ENCODE peak calls at places on chromosomes 16 and 17, in seven cellular contexts. One of them, this sample, is unnamed.

GRCh38 chr16:54359555-54359954 is 73.0 kb upstream of the IRX3 start:
- DNase-seq in B cell: no peak
- DNase-seq in AG09309: no peak
- DNase-seq in stimulated activated naive CD4-positive, alpha-beta T cell: no peak
- DNase-seq in retina: no peak
- DNase-seq in left ventricle myocardium superior: no peak
- DNase-seq in NCI-H748 treated with DMSO at 0.1 percent for 48 hours: no peak
- DNase-seq in this sample: no peak

GRCh38 chr17:75504347-75505151 is 10.8 kb downstream of the CASKIN2 start:
- DNase-seq in B cell: peak
- DNase-seq in left ventricle myocardium superior: peak
- DNase-seq in AG09309: no peak
- DNase-seq in stimulated activated naive CD4-positive, alpha-beta T cell: peak
- DNase-seq in NCI-H748 treated with DMSO at 0.1 percent for 48 hours: no peak
- DNase-seq in retina: no peak
- DNase-seq in this sample: no peak

GRCh38 chr16:89408315-89408714 is 82.0 kb downstream of the ANKRD11 start:
- DNase-seq in AG09309: no peak
- DNase-seq in NCI-H748 treated with DMSO at 0.1 percent for 48 hours: no peak
- DNase-seq in left ventricle myocardium superior: peak
- DNase-seq in retina: no peak
- DNase-seq in stimulated activated naive CD4-positive, alpha-beta T cell: no peak
- DNase-seq in B cell: no peak
- DNase-seq in this sample: no peak

GRCh38 chr16:69411064-69411985 is 13.1 kb upstream of the CYB5B start:
- DNase-seq in NCI-H748 treated with DMSO at 0.1 percent for 48 hours: no peak
- DNase-seq in stimulated activated naive CD4-positive, alpha-beta T cell: no peak
- DNase-seq in left ventricle myocardium superior: no peak
- DNase-seq in AG09309: no peak
- DNase-seq in B cell: no peak
- DNase-seq in retina: no peak
- DNase-seq in this sample: no peak

GRCh38 chr17:36183001-36183810 is 6.8 kb upstream of the TBC1D3B start:
- DNase-seq in NCI-H748 treated with DMSO at 0.1 percent for 48 hours: peak
- DNase-seq in left ventricle myocardium superior: peak
- DNase-seq in stimulated activated naive CD4-positive, alpha-beta T cell: no peak
- DNase-seq in B cell: no peak
- DNase-seq in retina: peak
- DNase-seq in AG09309: peak
- DNase-seq in this sample: peak

GRCh38 chr17:59893617-59894100 is 738 bp downstream of the RPS6KB1 start:
- DNase-seq in NCI-H748 treated with DMSO at 0.1 percent for 48 hours: no peak
- DNase-seq in left ventricle myocardium superior: no peak
- DNase-seq in retina: no peak
- DNase-seq in stimulated activated naive CD4-positive, alpha-beta T cell: no peak
- DNase-seq in AG09309: no peak
- DNase-seq in B cell: no peak
- DNase-seq in this sample: no peak

GRCh38 chr16:11078812-11079459 is 134.6 kb downstream of the CLEC16A start:
- DNase-seq in retina: no peak
- DNase-seq in AG09309: peak
- DNase-seq in left ventricle myocardium superior: no peak
- DNase-seq in stimulated activated naive CD4-positive, alpha-beta T cell: no peak
- DNase-seq in NCI-H748 treated with DMSO at 0.1 percent for 48 hours: no peak
- DNase-seq in B cell: no peak
- DNase-seq in this sample: no peak

GRCh38 chr17:78111012-78111726 is 17.4 kb downstream of the TMC6 start:
- DNase-seq in B cell: no peak
- DNase-seq in AG09309: no peak
- DNase-seq in retina: no peak
- DNase-seq in stimulated activated naive CD4-positive, alpha-beta T cell: no peak
- DNase-seq in left ventricle myocardium superior: no peak
- DNase-seq in NCI-H748 treated with DMSO at 0.1 percent for 48 hours: no peak
- DNase-seq in this sample: no peak

GRCh38 chr16:85391769-85392583 is 221.1 kb upstream of the GSE1 start:
- DNase-seq in NCI-H748 treated with DMSO at 0.1 percent for 48 hours: no peak
- DNase-seq in left ventricle myocardium superior: peak
- DNase-seq in stimulated activated naive CD4-positive, alpha-beta T cell: no peak
- DNase-seq in B cell: no peak
- DNase-seq in retina: no peak
- DNase-seq in AG09309: no peak
- DNase-seq in this sample: no peak

GRCh38 chr17:44990994-44991393 is 22.9 kb upstream of the C1QL1 start:
- DNase-seq in stimulated activated naive CD4-positive, alpha-beta T cell: no peak
- DNase-seq in retina: no peak
- DNase-seq in AG09309: no peak
- DNase-seq in NCI-H748 treated with DMSO at 0.1 percent for 48 hours: no peak
- DNase-seq in B cell: no peak
- DNase-seq in left ventricle myocardium superior: no peak
- DNase-seq in this sample: no peak

GRCh38 chr17:44200478-44201155 is 933 bp upstream of the ATXN7L3 start:
- DNase-seq in retina: peak
- DNase-seq in AG09309: no peak
- DNase-seq in NCI-H748 treated with DMSO at 0.1 percent for 48 hours: no peak
- DNase-seq in B cell: no peak
- DNase-seq in stimulated activated naive CD4-positive, alpha-beta T cell: no peak
- DNase-seq in left ventricle myocardium superior: no peak
- DNase-seq in this sample: no peak

GRCh38 chr16:1564325-1564724 is 30.9 kb downstream of the TMEM204 start:
- DNase-seq in retina: no peak
- DNase-seq in AG09309: no peak
- DNase-seq in B cell: no peak
- DNase-seq in NCI-H748 treated with DMSO at 0.1 percent for 48 hours: no peak
- DNase-seq in left ventricle myocardium superior: peak
- DNase-seq in stimulated activated naive CD4-positive, alpha-beta T cell: no peak
- DNase-seq in this sample: no peak

GRCh38 chr16:58449768-58450167 is 50.2 kb upstream of the NDRG4 start:
- DNase-seq in NCI-H748 treated with DMSO at 0.1 percent for 48 hours: no peak
- DNase-seq in retina: no peak
- DNase-seq in B cell: no peak
- DNase-seq in left ventricle myocardium superior: no peak
- DNase-seq in stimulated activated naive CD4-positive, alpha-beta T cell: no peak
- DNase-seq in AG09309: no peak
- DNase-seq in this sample: no peak

GRCh38 chr16:81697886-81698635 is 81.0 kb upstream of the PLCG2 start:
- DNase-seq in retina: peak
- DNase-seq in AG09309: no peak
- DNase-seq in stimulated activated naive CD4-positive, alpha-beta T cell: no peak
- DNase-seq in NCI-H748 treated with DMSO at 0.1 percent for 48 hours: no peak
- DNase-seq in left ventricle myocardium superior: no peak
- DNase-seq in B cell: no peak
- DNase-seq in this sample: no peak